ENCODE peak calls at places on chromosomes 4 and X, in six cellular contexts. T is GM10248; O is stimulated activated CD8-positive, alpha-beta memory T cell treated with anti-CD3 and anti-CD28 coated beads, Interleukin-15, amount 100 ng/mL, for 24 hours; R is Right ventricle myocardium superior; J is AG09309; I is iris pigment epithelial cell. Q is an unnamed sample.

GRCh38 chr4:27009539-27009938 is 148.9 kb downstream of the STIM2 start:
- DNase-seq in T (no peak), O (no peak), R (no peak), J (peak), I (peak), Q (no peak)

GRCh38 chrX:3548743-3549441 is 164.6 kb downstream of the PRKX start:
- DNase-seq in T (no peak), O (no peak), R (no peak), J (peak), I (peak), Q (no peak)

GRCh38 chr4:102497986-102498385 is 3.2 kb upstream of the NFKB1 start:
- DNase-seq in T (no peak), O (no peak), R (no peak), J (no peak), I (no peak), Q (no peak)

GRCh38 chr4:164136181-164136616 is 617.7 kb upstream of the SMIM31 start:
- DNase-seq in T (no peak), O (no peak), R (no peak), J (no peak), I (peak), Q (no peak)

GRCh38 chr4:2817701-2818350 is 24.9 kb downstream of the SH3BP2 start:
- DNase-seq in T (peak), O (no peak), R (no peak), J (no peak), I (no peak), Q (no peak)

GRCh38 chr4:140047017-140047640 is 106.9 kb downstream of the MAML3 start:
- DNase-seq in T (no peak), O (no peak), R (peak), J (no peak), I (no peak), Q (no peak)

GRCh38 chr4:120052840-120053239 is 13.8 kb downstream of the MAD2L1 start:
- DNase-seq in T (no peak), O (no peak), R (peak), J (peak), I (peak), Q (no peak)

GRCh38 chr4:126592088-126592487 is 1040.7 kb upstream of the INTU start:
- DNase-seq in T (no peak), O (no peak), R (no peak), J (no peak), I (peak), Q (no peak)

GRCh38 chr4:153154010-153154975 is 50.0 kb upstream of the TRIM2 start:
- DNase-seq in T (no peak), O (no peak), R (no peak), J (no peak), I (peak), Q (no peak)

GRCh38 chrX:81301877-81302276 is 100.0 kb downstream of the SH3BGRL start:
- DNase-seq in T (no peak), O (no peak), R (no peak), J (no peak), I (peak), Q (no peak)

GRCh38 chr4:24372341-24372740 is 212.0 kb downstream of the DHX15 start:
- DNase-seq in T (no peak), O (no peak), R (no peak), J (no peak), I (no peak), Q (no peak)